ENCODE peak calls at places on chromosomes 2 and 18, in ten cellular contexts. One of them, this sample, is unnamed.

GRCh38 chr2:26674771-26675170 is 17.8 kb upstream of the KCNK3 start:
- DNase-seq in aorta: no peak
- DNase-seq in thyroid gland: no peak
- DNase-seq in HCT116: no peak
- DNase-seq in breast epithelium: peak; percentile 50
- DNase-seq in CD8-positive, alpha-beta T cell: no peak
- DNase-seq in iPS DF 6.9: no peak
- DNase-seq in RWPE1: no peak
- DNase-seq in CD8-positive, alpha-beta memory T cell: no peak
- DNase-seq in right atrium auricular region: no peak
- DNase-seq in this sample: no peak

GRCh38 chr2:120893874-120894584 is 158.4 kb downstream of the GLI2 start:
- DNase-seq in aorta: peak; percentile 19
- DNase-seq in thyroid gland: no peak
- DNase-seq in HCT116: no peak
- DNase-seq in breast epithelium: no peak
- DNase-seq in CD8-positive, alpha-beta T cell: no peak
- DNase-seq in iPS DF 6.9: no peak
- DNase-seq in RWPE1: no peak
- DNase-seq in CD8-positive, alpha-beta memory T cell: no peak
- DNase-seq in right atrium auricular region: no peak
- DNase-seq in this sample: no peak

GRCh38 chr2:103788875-103789715 is 1027.3 kb downstream of the TMEM182 start:
- DNase-seq in aorta: no peak
- DNase-seq in thyroid gland: peak; percentile 88
- DNase-seq in HCT116: no peak
- DNase-seq in breast epithelium: peak; percentile 55
- DNase-seq in CD8-positive, alpha-beta T cell: no peak
- DNase-seq in iPS DF 6.9: peak; percentile 25
- DNase-seq in RWPE1: peak; percentile 42
- DNase-seq in CD8-positive, alpha-beta memory T cell: no peak
- DNase-seq in right atrium auricular region: no peak
- DNase-seq in this sample: no peak

GRCh38 chr2:42045956-42046748 is 1.7 kb upstream of the PKDCC start:
- DNase-seq in aorta: no peak
- DNase-seq in thyroid gland: no peak
- DNase-seq in HCT116: no peak
- DNase-seq in breast epithelium: no peak
- DNase-seq in CD8-positive, alpha-beta T cell: no peak
- DNase-seq in iPS DF 6.9: no peak
- DNase-seq in RWPE1: no peak
- DNase-seq in CD8-positive, alpha-beta memory T cell: no peak
- DNase-seq in right atrium auricular region: no peak
- DNase-seq in this sample: no peak

GRCh38 chr18:13136056-13136688 is 82.4 kb upstream of the LDLRAD4 start:
- DNase-seq in aorta: no peak
- DNase-seq in thyroid gland: no peak
- DNase-seq in HCT116: no peak
- DNase-seq in breast epithelium: no peak
- DNase-seq in CD8-positive, alpha-beta T cell: peak; percentile 30
- DNase-seq in iPS DF 6.9: no peak
- DNase-seq in RWPE1: no peak
- DNase-seq in CD8-positive, alpha-beta memory T cell: peak; percentile 60
- DNase-seq in right atrium auricular region: no peak
- DNase-seq in this sample: no peak

GRCh38 chr2:152240559-152241231 is 65.1 kb upstream of the STAM2 start:
- DNase-seq in aorta: no peak
- DNase-seq in thyroid gland: no peak
- DNase-seq in HCT116: no peak
- DNase-seq in breast epithelium: no peak
- DNase-seq in CD8-positive, alpha-beta T cell: no peak
- DNase-seq in iPS DF 6.9: no peak
- DNase-seq in RWPE1: peak; percentile 75
- DNase-seq in CD8-positive, alpha-beta memory T cell: no peak
- DNase-seq in right atrium auricular region: no peak
- DNase-seq in this sample: peak; percentile 73

GRCh38 chr2:147989809-147990403 is 30.6 kb downstream of the ORC4 start:
- DNase-seq in aorta: no peak
- DNase-seq in thyroid gland: peak; percentile 18
- DNase-seq in HCT116: peak; percentile 18
- DNase-seq in breast epithelium: no peak
- DNase-seq in CD8-positive, alpha-beta T cell: no peak
- DNase-seq in iPS DF 6.9: no peak
- DNase-seq in RWPE1: peak; percentile 67
- DNase-seq in CD8-positive, alpha-beta memory T cell: peak; percentile 38
- DNase-seq in right atrium auricular region: no peak
- DNase-seq in this sample: no peak

GRCh38 chr2:37775908-37776250 is 104.4 kb upstream of the CDC42EP3 start:
- DNase-seq in aorta: no peak
- DNase-seq in thyroid gland: no peak
- DNase-seq in HCT116: no peak
- DNase-seq in breast epithelium: no peak
- DNase-seq in CD8-positive, alpha-beta T cell: no peak
- DNase-seq in iPS DF 6.9: no peak
- DNase-seq in RWPE1: peak; percentile 23
- DNase-seq in CD8-positive, alpha-beta memory T cell: no peak
- DNase-seq in right atrium auricular region: no peak
- DNase-seq in this sample: no peak

GRCh38 chr18:57780318-57781127 is 22.6 kb downstream of the ATP8B1 start:
- DNase-seq in aorta: no peak
- DNase-seq in thyroid gland: no peak
- DNase-seq in HCT116: no peak
- DNase-seq in breast epithelium: no peak
- DNase-seq in CD8-positive, alpha-beta T cell: no peak
- DNase-seq in iPS DF 6.9: no peak
- DNase-seq in RWPE1: peak; percentile 44
- DNase-seq in CD8-positive, alpha-beta memory T cell: no peak
- DNase-seq in right atrium auricular region: no peak
- DNase-seq in this sample: no peak

GRCh38 chr2:235495373-235496238 is 1.8 kb downstream of the AGAP1 start:
- DNase-seq in aorta: no peak
- DNase-seq in thyroid gland: peak; percentile 37
- DNase-seq in HCT116: no peak
- DNase-seq in breast epithelium: no peak
- DNase-seq in CD8-positive, alpha-beta T cell: no peak
- DNase-seq in iPS DF 6.9: no peak
- DNase-seq in RWPE1: peak; percentile 36
- DNase-seq in CD8-positive, alpha-beta memory T cell: no peak
- DNase-seq in right atrium auricular region: no peak
- DNase-seq in this sample: no peak

GRCh38 chr2:122366427-122366826 is 611.0 kb downstream of the TSN start:
- DNase-seq in aorta: no peak
- DNase-seq in thyroid gland: no peak
- DNase-seq in HCT116: no peak
- DNase-seq in breast epithelium: no peak
- DNase-seq in CD8-positive, alpha-beta T cell: no peak
- DNase-seq in iPS DF 6.9: no peak
- DNase-seq in RWPE1: no peak
- DNase-seq in CD8-positive, alpha-beta memory T cell: no peak
- DNase-seq in right atrium auricular region: no peak
- DNase-seq in this sample: no peak

GRCh38 chr2:218405365-218406208 is 5.9 kb downstream of the CTDSP1 start:
- DNase-seq in aorta: peak; percentile 67
- DNase-seq in thyroid gland: no peak
- DNase-seq in HCT116: no peak
- DNase-seq in breast epithelium: no peak
- DNase-seq in CD8-positive, alpha-beta T cell: no peak
- DNase-seq in iPS DF 6.9: no peak
- DNase-seq in RWPE1: no peak
- DNase-seq in CD8-positive, alpha-beta memory T cell: no peak
- DNase-seq in right atrium auricular region: no peak
- DNase-seq in this sample: no peak

GRCh38 chr18:35178260-35178659 is 62.6 kb upstream of the ZNF397 start:
- DNase-seq in aorta: no peak
- DNase-seq in thyroid gland: no peak
- DNase-seq in HCT116: no peak
- DNase-seq in breast epithelium: no peak
- DNase-seq in CD8-positive, alpha-beta T cell: no peak
- DNase-seq in iPS DF 6.9: no peak
- DNase-seq in RWPE1: no peak
- DNase-seq in CD8-positive, alpha-beta memory T cell: no peak
- DNase-seq in right atrium auricular region: no peak
- DNase-seq in this sample: peak; percentile 14

GRCh38 chr2:189409136-189409535 is 32.1 kb upstream of the WDR75 start:
- DNase-seq in aorta: no peak
- DNase-seq in thyroid gland: no peak
- DNase-seq in HCT116: no peak
- DNase-seq in breast epithelium: no peak
- DNase-seq in CD8-positive, alpha-beta T cell: no peak
- DNase-seq in iPS DF 6.9: no peak
- DNase-seq in RWPE1: no peak
- DNase-seq in CD8-positive, alpha-beta memory T cell: no peak
- DNase-seq in right atrium auricular region: no peak
- DNase-seq in this sample: no peak

DNA sequence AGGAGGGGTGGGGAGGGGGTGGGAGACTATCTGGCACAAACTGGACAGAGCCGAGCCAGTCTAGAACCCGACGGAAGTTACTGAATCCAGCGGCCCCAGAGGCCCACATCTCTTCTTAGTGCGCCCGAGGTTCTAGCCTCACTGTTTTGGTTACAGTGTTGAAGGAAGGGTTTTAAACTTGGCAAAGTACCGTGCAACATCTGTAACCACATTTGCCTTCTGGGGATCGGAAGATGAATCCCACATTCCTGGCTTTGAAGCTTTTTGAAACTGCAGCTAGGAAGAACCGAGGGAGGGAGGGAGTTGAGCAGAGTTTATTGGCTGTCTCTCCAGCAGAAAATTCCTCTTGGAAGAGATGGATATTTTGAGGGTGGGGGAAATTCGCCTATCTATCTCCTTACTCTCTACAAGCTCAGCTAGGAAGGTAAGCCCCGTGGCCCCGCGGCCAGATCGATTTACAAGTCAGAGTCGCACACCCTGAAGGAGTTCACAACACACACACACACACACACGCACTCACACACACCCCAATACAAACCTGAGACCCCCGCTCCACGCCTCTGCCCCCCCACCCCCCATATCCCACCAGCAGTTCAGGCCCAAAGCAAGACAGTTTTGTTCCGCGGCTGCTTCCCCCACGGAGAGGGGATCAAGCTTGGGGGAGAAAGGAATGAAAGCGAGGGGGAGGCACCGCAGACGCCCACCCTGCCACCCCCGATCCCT is 972 bp downstream of the ACVR1 start:
- DNase-seq in aorta: peak; percentile 56
- DNase-seq in thyroid gland: peak; percentile 51
- DNase-seq in HCT116: no peak
- DNase-seq in breast epithelium: no peak
- DNase-seq in CD8-positive, alpha-beta T cell: no peak
- DNase-seq in iPS DF 6.9: no peak
- DNase-seq in RWPE1: peak; percentile 57
- DNase-seq in CD8-positive, alpha-beta memory T cell: no peak
- DNase-seq in right atrium auricular region: peak; percentile 61
- DNase-seq in this sample: no peak
- H3K27ac ChIP-seq in aorta: peak overlapping the region; percentile 79
- H3K27ac ChIP-seq in thyroid gland: peak overlapping the region; percentile 97
- H3K27ac ChIP-seq in HCT116: peak overlapping the region; percentile 79
- H3K27ac ChIP-seq in breast epithelium: peak overlapping the region; percentile 98
- H3K27ac ChIP-seq in CD8-positive, alpha-beta T cell: no peak overlapping the region
- H3K27ac ChIP-seq in iPS DF 6.9: no peak overlapping the region
- H3K27ac ChIP-seq in RWPE1: peak overlapping the region; percentile 91
- H3K27ac ChIP-seq in CD8-positive, alpha-beta memory T cell: peak overlapping the region; percentile 66
- H3K27ac ChIP-seq in right atrium auricular region: peak overlapping the region; percentile 93
- H3K27ac ChIP-seq in this sample: peak overlapping the region; percentile 90

DNA sequence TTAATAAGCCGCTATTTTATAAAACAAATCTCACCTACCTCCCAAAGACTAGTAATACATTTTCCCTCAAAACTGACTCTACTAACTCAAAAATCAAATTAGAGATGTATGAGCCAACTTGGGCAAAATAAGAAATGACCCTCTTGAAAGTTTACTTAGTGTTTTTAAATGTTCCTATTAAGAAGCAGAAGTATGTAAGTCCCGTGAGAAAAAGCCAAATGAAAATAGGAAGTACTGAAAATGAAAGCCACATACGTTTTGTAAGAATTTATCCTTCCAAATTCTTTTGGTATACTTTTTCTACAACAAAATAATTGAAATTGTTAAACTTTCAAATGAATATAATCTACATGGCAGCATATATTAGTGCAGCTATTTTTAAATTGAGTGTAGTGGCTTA is 148.0 kb upstream of the ITGA4 start:
- DNase-seq in aorta: no peak
- DNase-seq in thyroid gland: no peak
- DNase-seq in HCT116: no peak
- DNase-seq in breast epithelium: no peak
- DNase-seq in CD8-positive, alpha-beta T cell: no peak
- DNase-seq in iPS DF 6.9: no peak
- DNase-seq in RWPE1: no peak
- DNase-seq in CD8-positive, alpha-beta memory T cell: no peak
- DNase-seq in right atrium auricular region: no peak
- DNase-seq in this sample: no peak
- H3K27ac ChIP-seq in aorta: no peak overlapping the region
- H3K27ac ChIP-seq in thyroid gland: no peak overlapping the region
- H3K27ac ChIP-seq in HCT116: no peak overlapping the region
- H3K27ac ChIP-seq in breast epithelium: no peak overlapping the region
- H3K27ac ChIP-seq in CD8-positive, alpha-beta T cell: peak overlapping the region; percentile 38
- H3K27ac ChIP-seq in iPS DF 6.9: no peak overlapping the region
- H3K27ac ChIP-seq in RWPE1: no peak overlapping the region
- H3K27ac ChIP-seq in CD8-positive, alpha-beta memory T cell: peak overlapping the region; percentile 55
- H3K27ac ChIP-seq in right atrium auricular region: no peak overlapping the region
- H3K27ac ChIP-seq in this sample: no peak overlapping the region

DNA sequence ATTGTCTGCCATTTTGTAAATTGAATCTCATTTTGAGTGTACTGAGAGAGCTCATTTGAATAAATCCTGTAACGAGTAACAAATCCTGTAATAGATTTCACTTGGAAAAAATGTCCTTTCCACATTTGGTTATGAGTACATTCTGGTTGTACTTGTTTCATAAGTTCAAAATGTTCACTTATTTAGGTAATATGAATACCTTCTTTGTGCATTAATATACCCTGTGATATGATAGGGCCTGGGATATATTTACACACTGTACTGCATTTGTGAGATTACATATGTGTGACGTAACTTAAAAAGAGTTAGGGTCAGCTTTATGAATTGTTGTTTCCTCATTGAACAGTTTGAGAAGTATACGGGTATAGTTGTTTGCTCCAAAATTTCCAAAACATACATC is 16.1 kb downstream of the AGFG1 start:
- DNase-seq in aorta: no peak
- DNase-seq in thyroid gland: no peak
- DNase-seq in HCT116: no peak
- DNase-seq in breast epithelium: no peak
- DNase-seq in CD8-positive, alpha-beta T cell: no peak
- DNase-seq in iPS DF 6.9: no peak
- DNase-seq in RWPE1: no peak
- DNase-seq in CD8-positive, alpha-beta memory T cell: no peak
- DNase-seq in right atrium auricular region: no peak
- DNase-seq in this sample: no peak
- H3K27ac ChIP-seq in aorta: no peak overlapping the region
- H3K27ac ChIP-seq in thyroid gland: no peak overlapping the region
- H3K27ac ChIP-seq in HCT116: no peak overlapping the region
- H3K27ac ChIP-seq in breast epithelium: no peak overlapping the region
- H3K27ac ChIP-seq in CD8-positive, alpha-beta T cell: no peak overlapping the region
- H3K27ac ChIP-seq in iPS DF 6.9: no peak overlapping the region
- H3K27ac ChIP-seq in RWPE1: no peak overlapping the region
- H3K27ac ChIP-seq in CD8-positive, alpha-beta memory T cell: no peak overlapping the region
- H3K27ac ChIP-seq in right atrium auricular region: no peak overlapping the region
- H3K27ac ChIP-seq in this sample: no peak overlapping the region

DNA sequence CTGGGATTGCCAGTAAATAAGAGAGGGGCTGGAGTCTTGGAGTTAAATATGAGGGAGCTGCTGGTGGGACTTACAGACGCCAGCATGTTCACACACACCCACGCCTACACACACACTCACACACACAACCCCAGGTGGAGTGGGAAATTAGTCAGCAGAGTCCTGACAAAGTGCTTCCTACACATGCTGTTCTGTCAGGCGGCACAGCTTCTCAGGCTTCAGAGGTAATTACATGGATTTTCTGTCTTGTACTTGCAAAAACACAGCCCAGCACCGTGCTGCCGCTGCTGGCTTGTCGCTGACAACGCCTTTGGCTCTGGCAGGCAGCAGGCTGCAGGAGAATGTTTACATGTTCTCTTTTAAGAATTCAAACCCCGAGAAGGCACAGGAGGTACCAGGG is 1186.3 kb upstream of the CELF4 start:
- DNase-seq in aorta: no peak
- DNase-seq in thyroid gland: no peak
- DNase-seq in HCT116: no peak
- DNase-seq in breast epithelium: no peak
- DNase-seq in CD8-positive, alpha-beta T cell: no peak
- DNase-seq in iPS DF 6.9: no peak
- DNase-seq in RWPE1: no peak
- DNase-seq in CD8-positive, alpha-beta memory T cell: no peak
- DNase-seq in right atrium auricular region: no peak
- DNase-seq in this sample: no peak
- H3K27ac ChIP-seq in aorta: no peak overlapping the region
- H3K27ac ChIP-seq in thyroid gland: no peak overlapping the region
- H3K27ac ChIP-seq in HCT116: no peak overlapping the region
- H3K27ac ChIP-seq in breast epithelium: no peak overlapping the region
- H3K27ac ChIP-seq in CD8-positive, alpha-beta T cell: no peak overlapping the region
- H3K27ac ChIP-seq in iPS DF 6.9: no peak overlapping the region
- H3K27ac ChIP-seq in RWPE1: no peak overlapping the region
- H3K27ac ChIP-seq in CD8-positive, alpha-beta memory T cell: no peak overlapping the region
- H3K27ac ChIP-seq in right atrium auricular region: no peak overlapping the region
- H3K27ac ChIP-seq in this sample: no peak overlapping the region

This sample was measured in epithelial cell of prostate.